ENCODE peak calls at places on chromosome 22, in seven cellular contexts. H is right atrium auricular region; V is T-helper 9 cell; C is activated CD8-positive, alpha-beta T cell treated with anti-CD3 and anti-CD28 coated beads for 36 hours; U is mucosa of gallbladder; G is activated CD8-positive, alpha-beta memory T cell treated with anti-CD3 and anti-CD28 coated beads, Interleukin-2, amount 50 U/mL, for 48 hours; Q is NCI-H2081. Y is an unnamed sample.

GRCh38 chr22:36274547-36274946 is 21.6 kb downstream of the APOL1 start:
- DNase-seq in H (no peak), V (no peak), C (no peak), U (no peak), G (no peak), Q (no peak), Y (no peak)

GRCh38 chr22:45335021-45335818 is 25.5 kb downstream of the FAM118A start:
- DNase-seq in H (peak; percentile 70), V (no peak), C (no peak), U (no peak), G (no peak), Q (no peak), Y (no peak)

GRCh38 chr22:20741634-20742581 is 32.0 kb upstream of the SERPIND1 start:
- DNase-seq in H (no peak), V (peak; percentile 14), C (peak; percentile 67), U (peak; percentile 30), G (no peak), Q (peak; percentile 28), Y (no peak)

GRCh38 chr22:48579035-48579914 is 1248.4 kb downstream of the BRD1 start:
- DNase-seq in H (no peak), V (no peak), C (no peak), U (peak; percentile 30), G (no peak), Q (no peak), Y (no peak)

GRCh38 chr22:31853736-31854500 is 90.4 kb upstream of the YWHAH start:
- DNase-seq in H (no peak), V (no peak), C (no peak), U (no peak), G (no peak), Q (no peak), Y (no peak)

GRCh38 chr22:20494978-20495860 is at the start of gene KLHL22:
- DNase-seq in H (no peak), V (peak; percentile 7), C (peak; percentile 39), U (peak; percentile 92), G (peak; percentile 70), Q (no peak), Y (no peak)

GRCh38 chr22:32469799-32470212 is 4.8 kb upstream of the FBXO7 start:
- DNase-seq in H (no peak), V (no peak), C (no peak), U (peak; percentile 14), G (no peak), Q (no peak), Y (no peak)

GRCh38 chr22:38467904-38468760 is at the start of gene KDELR3:
- DNase-seq in H (no peak), V (peak; percentile 15), C (peak; percentile 78), U (peak; percentile 40), G (peak; percentile 90), Q (no peak), Y (no peak)

GRCh38 chr22:48319321-48320047 is 1508.2 kb downstream of the BRD1 start:
- DNase-seq in H (no peak), V (no peak), C (no peak), U (no peak), G (no peak), Q (no peak), Y (no peak)